ENCODE peak calls at places on chromosomes 4 and X, in four cellular contexts. One of them, this sample, is unnamed.

GRCh38 chr4:78928835-78929234 is 10.4 kb downstream of the PAQR3 start:
- DNase-seq in fibroblast of mammary gland: no peak
- DNase-seq in IMR-90: no peak
- DNase-seq in Calu3: no peak
- DNase-seq in this sample: no peak

GRCh38 chr4:16617416-16617815 is 281.0 kb downstream of the LDB2 start:
- DNase-seq in fibroblast of mammary gland: peak
- DNase-seq in IMR-90: peak
- DNase-seq in Calu3: no peak
- DNase-seq in this sample: peak

GRCh38 chrX:12890467-12890866 is 16.0 kb upstream of the TLR8 start:
- DNase-seq in fibroblast of mammary gland: no peak
- DNase-seq in IMR-90: no peak
- DNase-seq in Calu3: no peak
- DNase-seq in this sample: peak

GRCh38 chrX:118823263-118824172 is at the start of gene ZCCHC12:
- DNase-seq in fibroblast of mammary gland: peak
- DNase-seq in IMR-90: peak
- DNase-seq in Calu3: peak
- DNase-seq in this sample: peak

GRCh38 chrX:19566359-19567141 is 51.2 kb upstream of the MAP3K15 start:
- DNase-seq in fibroblast of mammary gland: peak
- DNase-seq in IMR-90: peak
- DNase-seq in Calu3: no peak
- DNase-seq in this sample: peak

GRCh38 chr4:129747756-129748155 is 651.8 kb downstream of the C4orf33 start:
- DNase-seq in fibroblast of mammary gland: no peak
- DNase-seq in IMR-90: no peak
- DNase-seq in Calu3: peak
- DNase-seq in this sample: no peak

GRCh38 chr4:23333946-23334878 is 555.6 kb downstream of the PPARGC1A start:
- DNase-seq in fibroblast of mammary gland: peak
- DNase-seq in IMR-90: peak
- DNase-seq in Calu3: peak
- DNase-seq in this sample: peak

GRCh38 chr4:60891947-60892346 is 308.2 kb upstream of the ADGRL3 start:
- DNase-seq in fibroblast of mammary gland: no peak
- DNase-seq in IMR-90: no peak
- DNase-seq in Calu3: no peak
- DNase-seq in this sample: no peak

GRCh38 chrX:45781901-45782553 is 581.4 kb upstream of the DIPK2B start:
- DNase-seq in fibroblast of mammary gland: peak
- DNase-seq in IMR-90: peak
- DNase-seq in Calu3: no peak
- DNase-seq in this sample: peak

GRCh38 chr4:137390141-137390540 is 142.2 kb downstream of the PCDH18 start:
- DNase-seq in fibroblast of mammary gland: peak
- DNase-seq in IMR-90: peak
- DNase-seq in Calu3: no peak
- DNase-seq in this sample: peak

GRCh38 chr4:136442447-136442846 is 1089.8 kb downstream of the PCDH18 start:
- DNase-seq in fibroblast of mammary gland: no peak
- DNase-seq in IMR-90: no peak
- DNase-seq in Calu3: no peak
- DNase-seq in this sample: no peak

GRCh38 chr4:149120331-149121014 is 678.3 kb upstream of the NR3C2 start:
- DNase-seq in fibroblast of mammary gland: peak
- DNase-seq in IMR-90: peak
- DNase-seq in Calu3: no peak
- DNase-seq in this sample: peak

GRCh38 chrX:42664706-42665105 is 113.3 kb downstream of the PPP1R2C start:
- DNase-seq in fibroblast of mammary gland: no peak
- DNase-seq in IMR-90: no peak
- DNase-seq in Calu3: no peak
- DNase-seq in this sample: no peak

GRCh38 chr4:845836-846251 is 19.9 kb upstream of the CPLX1 start:
- DNase-seq in fibroblast of mammary gland: peak
- DNase-seq in IMR-90: peak
- DNase-seq in Calu3: no peak
- DNase-seq in this sample: peak

GRCh38 chrX:137033774-137034507 is at the start of gene GPR101:
- DNase-seq in fibroblast of mammary gland: no peak
- DNase-seq in IMR-90: no peak
- DNase-seq in Calu3: no peak
- DNase-seq in this sample: no peak

GRCh38 chr4:89558147-89558546 is 250.5 kb upstream of the GPRIN3 start:
- DNase-seq in fibroblast of mammary gland: peak
- DNase-seq in IMR-90: no peak
- DNase-seq in Calu3: no peak
- DNase-seq in this sample: no peak

GRCh38 chr4:39950861-39951481 is 26.7 kb downstream of the PDS5A start:
- DNase-seq in fibroblast of mammary gland: no peak
- DNase-seq in IMR-90: peak
- DNase-seq in Calu3: no peak
- DNase-seq in this sample: no peak

GRCh38 chr4:16530688-16531635 is 304.7 kb upstream of the TAPT1 start:
- DNase-seq in fibroblast of mammary gland: peak
- DNase-seq in IMR-90: peak
- DNase-seq in Calu3: no peak
- DNase-seq in this sample: peak

GRCh38 chr4:38675167-38676121 is 11.4 kb downstream of the KLF3 start:
- DNase-seq in fibroblast of mammary gland: peak
- DNase-seq in IMR-90: peak
- DNase-seq in Calu3: peak
- DNase-seq in this sample: peak

GRCh38 chrX:129690435-129690834 is 35.7 kb upstream of the APLN start:
- DNase-seq in fibroblast of mammary gland: peak
- DNase-seq in IMR-90: peak
- DNase-seq in Calu3: no peak
- DNase-seq in this sample: peak

GRCh38 chr4:8261851-8262535 is 7.6 kb upstream of the HTRA3 start:
- DNase-seq in fibroblast of mammary gland: no peak
- DNase-seq in IMR-90: peak
- DNase-seq in Calu3: no peak
- DNase-seq in this sample: no peak

GRCh38 chr4:5381981-5382441 is 326.3 kb downstream of the EVC2 start:
- DNase-seq in fibroblast of mammary gland: peak
- DNase-seq in IMR-90: peak
- DNase-seq in Calu3: no peak
- DNase-seq in this sample: peak

GRCh38 chrX:9390693-9391368 is 74.0 kb upstream of the TBL1X start:
- DNase-seq in fibroblast of mammary gland: no peak
- DNase-seq in IMR-90: no peak
- DNase-seq in Calu3: no peak
- DNase-seq in this sample: no peak

DNA sequence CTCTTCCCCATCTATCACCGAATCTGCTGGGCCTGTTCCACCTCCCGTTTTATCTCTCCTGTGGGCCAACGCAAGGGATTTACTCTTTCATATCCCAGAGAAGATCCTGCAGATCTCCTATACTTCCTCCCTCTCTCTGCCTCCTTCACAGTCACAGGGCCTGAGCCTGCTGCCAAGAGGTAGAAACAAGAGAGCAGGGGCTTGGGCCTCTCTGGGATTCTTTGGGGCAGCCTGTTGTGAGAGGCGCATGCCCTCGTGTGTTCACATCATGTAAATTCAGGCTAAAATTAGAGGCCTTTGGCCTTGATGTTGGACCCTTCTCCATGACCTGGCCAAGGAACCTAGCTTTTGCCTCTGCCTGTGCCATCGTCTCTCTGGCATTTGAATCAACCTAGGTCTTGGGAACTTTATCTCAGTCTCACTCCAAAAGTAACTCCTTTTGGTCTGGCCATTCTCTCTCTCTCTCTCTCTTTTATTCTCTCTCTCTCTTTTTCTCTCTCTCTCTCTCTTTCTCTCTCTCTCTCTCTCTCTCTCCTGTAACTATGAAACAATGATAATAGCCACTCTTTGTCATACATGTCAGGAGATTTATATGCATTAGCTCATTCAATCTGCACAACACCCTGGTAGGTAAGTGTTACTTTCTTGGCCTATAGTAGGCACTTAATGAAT is 20.0 kb upstream of the EFNB1 start:
- DNase-seq in fibroblast of mammary gland: peak
- DNase-seq in IMR-90: no peak
- DNase-seq in Calu3: no peak
- DNase-seq in this sample: peak
- TF ChIP-seq CTCF in fibroblast of mammary gland: peak
- TF ChIP-seq CTCF in IMR-90: peak
- TF ChIP-seq CTCF in Calu3: no peak
- TF ChIP-seq CTCF in this sample: peak

DNA sequence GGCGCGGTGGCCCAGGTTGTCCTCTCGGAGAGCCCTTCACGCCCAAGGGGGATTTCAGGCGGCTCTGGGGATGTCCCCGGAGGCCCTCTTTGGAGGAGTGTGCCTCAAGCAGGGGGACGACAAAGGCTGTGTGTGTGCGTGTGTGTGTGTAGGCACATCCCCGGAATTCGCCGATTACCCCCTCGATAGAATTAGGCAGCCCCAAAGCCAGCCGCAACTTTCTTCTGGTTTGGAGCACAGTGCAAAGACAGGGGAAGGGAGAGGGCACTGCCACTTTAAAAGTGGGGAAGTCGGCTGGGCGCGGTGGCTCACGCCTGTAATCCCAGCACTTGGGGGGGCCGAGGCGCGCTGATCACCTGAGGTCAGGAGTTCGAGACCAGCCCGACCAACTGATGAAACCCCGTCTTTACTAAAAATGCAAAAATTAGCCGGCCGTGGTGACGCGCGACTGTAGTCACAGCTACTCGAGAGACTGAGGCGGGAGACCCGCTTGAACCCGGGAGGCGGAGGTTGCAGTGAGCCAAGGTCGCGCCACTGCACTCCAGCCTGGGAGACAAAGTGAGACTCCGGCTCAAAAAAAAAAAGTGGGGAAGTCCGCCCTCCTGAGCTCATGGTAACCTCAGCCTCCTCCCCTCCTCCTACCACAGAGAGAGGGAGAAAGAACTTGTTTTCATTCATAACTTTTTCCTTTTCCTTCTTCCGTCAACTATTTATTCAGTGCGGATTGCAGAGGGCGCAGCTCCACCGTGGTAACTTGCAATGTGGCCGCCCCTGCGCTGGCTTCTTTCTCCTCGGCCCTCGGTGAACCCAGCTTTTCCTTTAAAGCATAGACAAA is 2.4 kb downstream of the SPRY1 start:
- DNase-seq in fibroblast of mammary gland: peak
- DNase-seq in IMR-90: peak
- DNase-seq in Calu3: peak
- DNase-seq in this sample: peak
- TF ChIP-seq CTCF in fibroblast of mammary gland: peak
- TF ChIP-seq CTCF in IMR-90: peak
- TF ChIP-seq CTCF in Calu3: no peak
- TF ChIP-seq CTCF in this sample: peak

GRCh38 chr4:123037809-123038208 is 115.4 kb upstream of the NUDT6 start:
- DNase-seq in fibroblast of mammary gland: peak
- DNase-seq in IMR-90: peak
- DNase-seq in Calu3: no peak
- DNase-seq in this sample: peak

GRCh38 chr4:123034023-123034422 is 111.6 kb upstream of the NUDT6 start:
- DNase-seq in fibroblast of mammary gland: no peak
- DNase-seq in IMR-90: peak
- DNase-seq in Calu3: no peak
- DNase-seq in this sample: no peak

GRCh38 chr4:123031664-123032063 is 109.3 kb upstream of the NUDT6 start:
- DNase-seq in fibroblast of mammary gland: no peak
- DNase-seq in IMR-90: no peak
- DNase-seq in Calu3: no peak
- DNase-seq in this sample: no peak

DNA sequence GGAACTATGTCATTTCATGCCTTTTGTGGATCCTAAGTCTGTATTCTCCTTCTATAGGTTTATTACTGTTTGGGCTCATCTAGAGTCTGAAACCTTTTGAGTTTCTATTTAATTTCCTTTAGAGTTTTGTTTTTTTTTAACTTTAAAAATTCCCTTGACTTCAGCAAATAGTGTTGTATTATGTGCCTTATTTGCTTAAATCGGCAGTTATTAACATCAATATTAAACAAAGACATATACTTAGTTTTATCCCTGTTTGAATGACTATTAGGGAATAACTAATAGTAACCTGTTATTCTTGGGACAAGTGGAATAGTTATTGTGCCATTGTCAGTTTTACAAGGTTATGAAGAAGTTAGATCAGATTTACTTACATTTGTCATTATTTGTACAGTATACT is 112.8 kb upstream of the NUDT6 start:
- DNase-seq in fibroblast of mammary gland: no peak
- DNase-seq in IMR-90: no peak
- DNase-seq in Calu3: no peak
- DNase-seq in this sample: no peak
- TF ChIP-seq CTCF in fibroblast of mammary gland: no peak
- TF ChIP-seq CTCF in IMR-90: no peak
- TF ChIP-seq CTCF in Calu3: no peak
- TF ChIP-seq CTCF in this sample: no peak

GRCh38 chrX:51148848-51149247 is 183.8 kb upstream of the NUDT10 start:
- DNase-seq in fibroblast of mammary gland: peak
- DNase-seq in IMR-90: no peak
- DNase-seq in Calu3: no peak
- DNase-seq in this sample: peak
- TF ChIP-seq CTCF in fibroblast of mammary gland: no peak
- TF ChIP-seq CTCF in IMR-90: no peak
- TF ChIP-seq CTCF in Calu3: no peak
- TF ChIP-seq CTCF in this sample: no peak

GRCh38 chrX:39835241-39835640 is 262.5 kb downstream of the BCOR start:
- DNase-seq in fibroblast of mammary gland: no peak
- DNase-seq in IMR-90: no peak
- DNase-seq in Calu3: no peak
- DNase-seq in this sample: no peak

GRCh38 chrX:39835776-39836175 is 262.0 kb downstream of the BCOR start:
- DNase-seq in fibroblast of mammary gland: no peak
- DNase-seq in IMR-90: no peak
- DNase-seq in Calu3: no peak
- DNase-seq in this sample: no peak

GRCh38 chrX:39834600-39834999 is 263.2 kb downstream of the BCOR start:
- DNase-seq in fibroblast of mammary gland: no peak
- DNase-seq in IMR-90: no peak
- DNase-seq in Calu3: no peak
- DNase-seq in this sample: no peak

GRCh38 chrX:39837688-39838087 is 260.1 kb downstream of the BCOR start:
- DNase-seq in fibroblast of mammary gland: no peak
- DNase-seq in IMR-90: no peak
- DNase-seq in Calu3: no peak
- DNase-seq in this sample: no peak

GRCh38 chrX:39836802-39837420 is 260.8 kb downstream of the BCOR start:
- DNase-seq in fibroblast of mammary gland: no peak
- DNase-seq in IMR-90: no peak
- DNase-seq in Calu3: no peak
- DNase-seq in this sample: no peak
- TF ChIP-seq CTCF in fibroblast of mammary gland: no peak
- TF ChIP-seq CTCF in IMR-90: no peak
- TF ChIP-seq CTCF in Calu3: no peak
- TF ChIP-seq CTCF in this sample: no peak

DNA sequence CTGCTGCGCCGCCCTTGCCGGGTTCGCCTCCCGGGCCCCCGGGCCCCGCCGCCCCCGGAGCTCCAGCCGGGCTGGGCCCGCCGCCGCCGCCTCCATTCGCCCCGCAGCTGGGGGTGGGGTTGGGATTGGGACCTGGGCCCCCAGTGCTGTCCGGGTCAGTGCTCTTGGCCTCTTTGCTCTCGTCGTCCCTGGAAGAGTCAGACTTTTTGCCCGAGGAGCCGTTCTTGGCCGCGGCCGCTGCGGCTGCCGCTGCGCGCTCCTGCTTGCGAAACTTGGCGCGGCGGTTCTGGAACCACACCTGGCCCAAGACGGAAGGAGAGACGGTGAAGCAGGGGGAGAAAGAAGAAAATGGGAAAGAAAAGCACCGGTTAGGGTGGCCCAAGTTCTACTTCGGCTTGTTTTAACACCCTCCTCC is 2.5 kb downstream of the PHOX2B start:
- DNase-seq in fibroblast of mammary gland: no peak
- DNase-seq in IMR-90: no peak
- DNase-seq in Calu3: no peak
- DNase-seq in this sample: no peak
- TF ChIP-seq CTCF in fibroblast of mammary gland: no peak
- TF ChIP-seq CTCF in IMR-90: no peak
- TF ChIP-seq CTCF in Calu3: no peak
- TF ChIP-seq CTCF in this sample: no peak